ENCODE peak calls at places on chromosomes 16 and 17, in eight cellular contexts. M is right atrium auricular region, J is heart right ventricle, O is tibial nerve, E is SJCRH30, F is MM.1S, I is fibroblast of lung, Q is PC-3. X is an unnamed sample.
A peak's percentile ranks its signal among the peaks of the same experiment; 100 is the strongest.

GRCh38 chr16:50276128-50276444 is 9.7 kb downstream of the ADCY7 start:
- DNase-seq in M (no peak), J (no peak), O (no peak), E (no peak), F (no peak), I (no peak), Q (no peak), X (no peak)

GRCh38 chr16:760065-760464 is 469 bp upstream of the MSLN start:
- DNase-seq in M (no peak), J (no peak), O (no peak), E (no peak), F (no peak), I (no peak), Q (no peak), X (no peak)

GRCh38 chr17:72353502-72353901 is 232.7 kb downstream of the SOX9 start:
- DNase-seq in M (no peak), J (no peak), O (no peak), E (no peak), F (no peak), I (peak; percentile 76), Q (no peak), X (no peak)

GRCh38 chr16:56257260-56257659 is 66.0 kb downstream of the GNAO1 start:
- DNase-seq in M (no peak), J (peak; percentile 70), O (peak; percentile 24), E (no peak), F (no peak), I (no peak), Q (no peak), X (no peak)

GRCh38 chr16:57530104-57530522 is 6.3 kb downstream of the CCDC102A start:
- DNase-seq in M (peak; percentile 73), J (no peak), O (no peak), E (no peak), F (no peak), I (peak; percentile 76), Q (peak; percentile 59), X (peak; percentile 83)

GRCh38 chr16:72878301-72879269 is 169.3 kb downstream of the ZFHX3 start:
- DNase-seq in M (peak; percentile 71), J (no peak), O (no peak), E (no peak), F (no peak), I (peak; percentile 80), Q (no peak), X (no peak)

GRCh38 chr16:74950511-74950910 is 34.4 kb downstream of the WDR59 start:
- DNase-seq in M (no peak), J (no peak), O (no peak), E (no peak), F (no peak), I (no peak), Q (no peak), X (no peak)

GRCh38 chr17:18129041-18129502 is 20.5 kb downstream of the MYO15A start:
- DNase-seq in M (no peak), J (no peak), O (no peak), E (no peak), F (no peak), I (peak; percentile 44), Q (peak; percentile 87), X (no peak)

GRCh38 chr17:41967141-41967920 is 736 bp downstream of the CNP start:
- DNase-seq in M (no peak), J (no peak), O (peak; percentile 21), E (peak; percentile 44), F (peak; percentile 34), I (peak; percentile 17), Q (peak; percentile 26), X (peak; percentile 36)

GRCh38 chr16:88804173-88804551 is 573 bp downstream of the CDT1 start:
- DNase-seq in M (no peak), J (no peak), O (no peak), E (no peak), F (no peak), I (no peak), Q (no peak), X (no peak)

GRCh38 chr16:69601250-69601649 is 35.5 kb downstream of the NFAT5 start:
- DNase-seq in M (no peak), J (no peak), O (no peak), E (no peak), F (no peak), I (no peak), Q (no peak), X (no peak)

GRCh38 chr17:42670199-42670924 is 6.4 kb downstream of the PLEKHH3 start:
- DNase-seq in M (no peak), J (no peak), O (no peak), E (no peak), F (peak; percentile 3), I (no peak), Q (no peak), X (no peak)

GRCh38 chr17:65739026-65739425 is 177.6 kb upstream of the AXIN2 start:
- DNase-seq in M (no peak), J (no peak), O (no peak), E (no peak), F (no peak), I (no peak), Q (no peak), X (no peak)

GRCh38 chr16:84884311-84885023 is 64.7 kb downstream of the CRISPLD2 start:
- DNase-seq in M (peak; percentile 74), J (peak; percentile 44), O (no peak), E (no peak), F (no peak), I (no peak), Q (peak; percentile 30), X (no peak)

GRCh38 chr17:81400939-81401726 is 5.9 kb downstream of the BAHCC1 start:
- DNase-seq in M (no peak), J (no peak), O (no peak), E (no peak), F (no peak), I (no peak), Q (no peak), X (no peak)

GRCh38 chr17:61551255-61551742 is 39.7 kb downstream of the NACA2 start:
- DNase-seq in M (no peak), J (no peak), O (no peak), E (peak; percentile 73), F (peak; percentile 30), I (peak; percentile 37), Q (peak; percentile 84), X (no peak)

GRCh38 chr17:32492648-32493289 is 6.0 kb downstream of the CDK5R1 start:
- DNase-seq in M (no peak), J (no peak), O (no peak), E (no peak), F (no peak), I (no peak), Q (no peak), X (no peak)

GRCh38 chr16:69726313-69727060 is at the start of gene NQO1:
- DNase-seq in M (peak; percentile 97), J (peak; percentile 91), O (peak; percentile 84), E (peak; percentile 92), F (peak; percentile 93), I (peak; percentile 98), Q (peak; percentile 95), X (peak; percentile 62)

GRCh38 chr17:36761203-36761945 is 160.0 kb downstream of the MRM1 start:
- DNase-seq in M (no peak), J (no peak), O (no peak), E (no peak), F (no peak), I (no peak), Q (no peak), X (no peak)

GRCh38 chr17:75571197-75571884 is 16.3 kb upstream of the MYO15B start:
- DNase-seq in M (no peak), J (no peak), O (peak; percentile 16), E (peak; percentile 62), F (peak; percentile 52), I (peak; percentile 9), Q (no peak), X (no peak)

GRCh38 chr17:60067871-60068270 is 10.8 kb downstream of the HEATR6 start:
- DNase-seq in M (no peak), J (no peak), O (no peak), E (no peak), F (no peak), I (no peak), Q (no peak), X (no peak)

DNA sequence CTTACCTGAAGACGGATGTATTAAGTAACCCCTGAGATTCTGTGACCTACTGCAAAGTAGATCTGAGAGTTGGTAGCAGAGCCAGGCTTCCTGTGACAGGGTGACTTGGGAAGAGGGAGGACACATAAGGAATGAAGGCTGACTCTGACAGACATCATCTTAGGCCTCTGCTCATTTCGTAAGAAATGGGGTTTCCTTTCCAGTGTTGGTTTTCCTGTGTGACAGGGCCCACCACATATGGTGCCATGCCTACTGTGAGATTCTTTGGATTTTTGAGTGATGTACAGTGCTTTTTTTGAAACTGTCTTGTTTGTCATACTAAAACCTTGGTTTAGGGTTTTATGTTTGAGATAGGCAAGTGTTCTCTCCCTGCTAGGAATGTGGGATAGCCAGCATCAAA is 12.7 kb downstream of the LIG3 start:
- DNase-seq in M (no peak), J (no peak), O (no peak), E (no peak), F (no peak), I (no peak), Q (no peak), X (no peak)
- H3K27ac ChIP-seq in M (no peak overlapping the region), J (no peak overlapping the region), O (no peak overlapping the region), E (no peak overlapping the region), F (no peak overlapping the region), I (no peak overlapping the region), Q (no peak overlapping the region), X (no peak overlapping the region)

DNA sequence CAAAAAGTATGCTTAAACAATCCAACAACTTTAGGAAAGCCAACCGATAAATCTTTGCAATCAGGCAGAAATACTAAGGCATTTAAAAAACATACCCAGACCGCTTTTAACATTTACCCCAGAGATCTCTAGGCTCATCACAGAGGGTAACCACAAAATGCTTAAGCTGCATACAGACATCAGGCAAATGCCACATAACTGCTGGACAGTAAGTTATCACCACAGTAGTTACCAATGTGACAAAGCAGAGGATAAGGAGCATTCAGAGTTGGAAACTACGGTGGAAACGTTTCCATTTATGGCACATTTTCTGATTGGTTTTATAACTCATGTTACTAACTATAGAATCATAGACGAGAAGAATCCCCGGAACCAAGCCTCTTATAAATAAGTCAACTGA is 77.5 kb downstream of the KANSL1 start:
- DNase-seq in M (no peak), J (no peak), O (no peak), E (no peak), F (no peak), I (peak; percentile 66), Q (no peak), X (no peak)
- H3K4me3 ChIP-seq in M (no peak overlapping the region), J (no peak overlapping the region), O (no peak overlapping the region), E (no peak overlapping the region), F (no peak overlapping the region), I (no peak overlapping the region), Q (no peak overlapping the region), X (no peak overlapping the region)

DNA sequence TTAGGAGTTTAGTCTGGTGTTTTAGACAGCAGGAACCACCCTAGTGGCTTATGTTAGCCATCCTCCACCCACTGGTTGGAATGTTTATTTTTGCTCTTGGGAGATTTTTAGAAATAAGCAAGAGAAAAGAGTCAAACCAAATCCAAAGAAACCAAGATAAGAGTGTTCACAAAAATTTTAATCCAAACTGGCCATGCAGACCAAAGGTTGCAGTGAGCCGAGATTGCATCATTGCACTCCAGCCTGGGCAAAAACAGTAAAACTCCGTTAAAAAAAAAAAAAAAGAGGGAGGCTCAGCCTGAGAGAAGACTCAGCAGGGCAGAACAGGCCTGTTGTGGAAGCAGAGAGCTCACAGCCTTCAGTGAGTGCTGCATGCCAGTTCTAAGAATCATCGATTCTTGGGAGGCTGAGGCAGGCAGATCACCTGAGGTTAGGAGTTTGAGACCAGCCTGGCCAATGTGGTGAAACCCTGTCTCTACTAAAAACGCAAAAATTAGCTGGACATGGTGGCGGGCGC is 12.2 kb upstream of the C16orf54 start:
- DNase-seq in M (no peak), J (no peak), O (no peak), E (no peak), F (no peak), I (peak; percentile 62), Q (no peak), X (no peak)
- H3K4me1 ChIP-seq in M (no peaks in the 10 kb centered on the region), J (no peaks in the 10 kb centered on the region), O (no peaks in the 10 kb centered on the region), E (no peaks in the 10 kb centered on the region), F (peaks cover 6% of the 10 kb centered on the region), I (no peaks in the 10 kb centered on the region), Q (no peaks in the 10 kb centered on the region), X (peaks cover 33% of the 10 kb centered on the region)

GRCh38 chr17:79829004-79829403 is 10.2 kb downstream of the CBX4 start:
- DNase-seq in M (no peak), J (no peak), O (no peak), E (no peak), F (no peak), I (no peak), Q (no peak), X (no peak)
- H3K27ac ChIP-seq in M (peak overlapping the region; percentile 90), J (no peak overlapping the region), O (no peak overlapping the region), E (no peak overlapping the region), F (no peak overlapping the region), I (no peak overlapping the region), Q (no peak overlapping the region), X (no peak overlapping the region)

X was measured in naive thymus-derived CD4-positive, alpha-beta T cell.